ENCODE peak calls at places on chromosome 13, in eight cellular contexts. B, S, D, Y, Z, I, L and R are unnamed samples.

GRCh38 chr13:66348745-66349720 is 881.1 kb downstream of the PCDH9 start:
- DNase-seq in B (no peak), S (no peak), D (peak), Y (no peak), Z (no peak), I (no peak), L (peak), R (peak)

GRCh38 chr13:84648069-84648640 is 765.9 kb upstream of the SLITRK1 start:
- DNase-seq in B (no peak), S (no peak), D (no peak), Y (no peak), Z (no peak), I (no peak), L (peak), R (peak)

GRCh38 chr13:95603887-95604533 is 40.5 kb downstream of the DZIP1 start:
- DNase-seq in B (no peak), S (no peak), D (peak), Y (peak), Z (peak), I (no peak), L (no peak), R (peak)

GRCh38 chr13:25174304-25174703 is 2.2 kb upstream of the AMER2 start:
- DNase-seq in B (no peak), S (no peak), D (no peak), Y (no peak), Z (no peak), I (no peak), L (no peak), R (no peak)

GRCh38 chr13:27120811-27121210 is 50.8 kb downstream of the USP12 start:
- DNase-seq in B (no peak), S (no peak), D (no peak), Y (peak), Z (no peak), I (no peak), L (no peak), R (no peak)

GRCh38 chr13:38667526-38668094 is 19.3 kb upstream of the FREM2 start:
- DNase-seq in B (no peak), S (no peak), D (no peak), Y (no peak), Z (no peak), I (no peak), L (no peak), R (no peak)

GRCh38 chr13:73803997-73804396 is 330.2 kb downstream of the KLF12 start:
- DNase-seq in B (no peak), S (peak), D (no peak), Y (peak), Z (no peak), I (no peak), L (no peak), R (no peak)

GRCh38 chr13:33139186-33139585 is 123.0 kb downstream of the KL start:
- DNase-seq in B (no peak), S (no peak), D (no peak), Y (no peak), Z (peak), I (no peak), L (no peak), R (peak)

GRCh38 chr13:105340061-105340606 is 1195.3 kb downstream of the EFNB2 start:
- DNase-seq in B (no peak), S (no peak), D (no peak), Y (peak), Z (no peak), I (no peak), L (no peak), R (no peak)

GRCh38 chr13:65287405-65287804 is 1942.7 kb downstream of the PCDH9 start:
- DNase-seq in B (no peak), S (no peak), D (no peak), Y (no peak), Z (no peak), I (no peak), L (no peak), R (no peak)

GRCh38 chr13:45950343-45950995 is 98.9 kb upstream of the SIAH3 start:
- DNase-seq in B (no peak), S (no peak), D (no peak), Y (peak), Z (no peak), I (no peak), L (no peak), R (no peak)

GRCh38 chr13:65594255-65594654 is 1635.9 kb downstream of the PCDH9 start:
- DNase-seq in B (no peak), S (peak), D (no peak), Y (peak), Z (no peak), I (no peak), L (no peak), R (no peak)

GRCh38 chr13:49443327-49443688 is 556 bp downstream of the CAB39L start:
- DNase-seq in B (no peak), S (peak), D (no peak), Y (peak), Z (no peak), I (no peak), L (no peak), R (peak)

GRCh38 chr13:30585748-30586262 is 31.9 kb upstream of the USPL1 start:
- DNase-seq in B (no peak), S (peak), D (no peak), Y (peak), Z (no peak), I (no peak), L (no peak), R (no peak)